ENCODE peak calls at places on chromosomes 2 and 18, in ten cellular contexts. Q is AG04450; F is GM10248; I is OCI-LY7; Y is MCF 10A; C is nephron progenitor cell; H is CD8-positive, alpha-beta T cell; N is endothelial cell; O is body of pancreas; S is HL-60. K is an unnamed sample.
A peak's percentile ranks its signal among the peaks of the same experiment; 100 is the strongest.

GRCh38 chr2:9975805-9976447 is 24.4 kb downstream of the GRHL1 start:
- DNase-seq in Q (peak; percentile 85), F (no peak), I (no peak), Y (peak; percentile 99), C (no peak), H (no peak), N (no peak), O (peak; percentile 11), S (no peak), K (peak; percentile 52)

GRCh38 chr2:20282916-20283592 is 58.1 kb upstream of the SDC1 start:
- DNase-seq in Q (peak; percentile 6), F (no peak), I (no peak), Y (no peak), C (no peak), H (no peak), N (no peak), O (peak; percentile 86), S (no peak), K (no peak)

GRCh38 chr18:23884712-23885375 is 129.7 kb upstream of the TTC39C start:
- DNase-seq in Q (no peak), F (no peak), I (no peak), Y (peak; percentile 33), C (peak; percentile 15), H (no peak), N (no peak), O (peak; percentile 77), S (no peak), K (peak; percentile 51)

GRCh38 chr2:146642066-146642465 is 1202.8 kb upstream of the ACVR2A start:
- DNase-seq in Q (no peak), F (no peak), I (peak; percentile 1), Y (no peak), C (peak; percentile 11), H (no peak), N (no peak), O (no peak), S (no peak), K (no peak)

GRCh38 chr18:46243673-46244072 is 139.5 kb downstream of the HAUS1 start:
- DNase-seq in Q (no peak), F (no peak), I (no peak), Y (no peak), C (no peak), H (no peak), N (no peak), O (no peak), S (no peak), K (no peak)

GRCh38 chr18:3998698-3999333 is 456.3 kb downstream of the DLGAP1 start:
- DNase-seq in Q (peak; percentile 30), F (no peak), I (peak; percentile 73), Y (peak; percentile 59), C (peak; percentile 13), H (no peak), N (peak; percentile 18), O (peak; percentile 12), S (peak; percentile 15), K (peak; percentile 43)

GRCh38 chr18:48656582-48656981 is 117.8 kb downstream of the CTIF start:
- DNase-seq in Q (no peak), F (no peak), I (no peak), Y (no peak), C (no peak), H (no peak), N (no peak), O (no peak), S (no peak), K (no peak)

GRCh38 chr2:143513081-143513480 is 383.9 kb downstream of the ARHGAP15 start:
- DNase-seq in Q (peak; percentile 32), F (peak; percentile 14), I (peak; percentile 24), Y (peak; percentile 49), C (peak; percentile 33), H (no peak), N (peak; percentile 46), O (peak; percentile 26), S (no peak), K (peak; percentile 42)

GRCh38 chr2:237421542-237422047 is 7.6 kb upstream of the COL6A3 start:
- DNase-seq in Q (peak; percentile 77), F (peak; percentile 68), I (peak; percentile 50), Y (peak; percentile 84), C (peak; percentile 82), H (peak; percentile 77), N (peak; percentile 84), O (peak; percentile 74), S (peak; percentile 3), K (peak; percentile 82)

GRCh38 chr2:59734743-59735142 is 818.7 kb downstream of the BCL11A start:
- DNase-seq in Q (no peak), F (no peak), I (no peak), Y (no peak), C (peak; percentile 21), H (no peak), N (no peak), O (no peak), S (no peak), K (no peak)

GRCh38 chr18:39600894-39601293 is 2035.3 kb upstream of the CELF4 start:
- DNase-seq in Q (no peak), F (no peak), I (no peak), Y (no peak), C (no peak), H (no peak), N (no peak), O (no peak), S (no peak), K (no peak)

GRCh38 chr18:36432880-36433279 is 135.4 kb downstream of the FHOD3 start:
- DNase-seq in Q (no peak), F (no peak), I (no peak), Y (no peak), C (no peak), H (no peak), N (no peak), O (no peak), S (no peak), K (no peak)

GRCh38 chr2:66445076-66445724 is 10.3 kb downstream of the MEIS1 start:
- DNase-seq in Q (no peak), F (no peak), I (no peak), Y (no peak), C (peak; percentile 63), H (no peak), N (peak; percentile 62), O (peak; percentile 60), S (no peak), K (no peak)

GRCh38 chr18:23878336-23878900 is 136.1 kb upstream of the TTC39C start:
- DNase-seq in Q (no peak), F (no peak), I (no peak), Y (no peak), C (no peak), H (no peak), N (no peak), O (no peak), S (no peak), K (no peak)

GRCh38 chr18:53909668-53910067 is 314.8 kb downstream of the MBD2 start:
- DNase-seq in Q (no peak), F (no peak), I (peak; percentile 41), Y (peak; percentile 63), C (no peak), H (no peak), N (no peak), O (no peak), S (peak; percentile 3), K (peak; percentile 34)

GRCh38 chr2:23571066-23571465 is 186.1 kb downstream of the KLHL29 start:
- DNase-seq in Q (no peak), F (no peak), I (no peak), Y (no peak), C (no peak), H (no peak), N (no peak), O (no peak), S (no peak), K (no peak)

GRCh38 chr2:117801826-117802225 is 12.7 kb upstream of the DDX18 start:
- DNase-seq in Q (no peak), F (no peak), I (no peak), Y (no peak), C (no peak), H (no peak), N (no peak), O (no peak), S (no peak), K (no peak)

DNA sequence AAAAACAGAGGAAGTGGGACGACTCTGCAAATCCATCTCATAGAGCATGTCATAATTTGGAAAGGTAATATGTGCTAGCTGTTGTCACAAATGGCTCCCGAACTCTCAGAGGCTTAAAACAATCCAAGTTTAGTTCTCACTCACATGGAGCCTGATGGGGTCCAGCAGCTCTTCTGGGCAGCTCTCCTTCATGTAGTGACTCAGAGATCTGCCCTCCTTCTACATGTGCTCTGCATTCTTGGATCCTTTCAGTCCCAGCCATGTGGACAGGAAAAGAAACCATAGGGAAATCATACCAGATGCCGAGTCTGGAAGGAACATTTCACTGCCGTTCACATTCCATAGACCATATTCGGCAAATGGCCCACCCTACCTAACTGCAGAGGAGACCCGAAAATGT is 180.1 kb upstream of the APCDD1 start:
- DNase-seq in Q (no peak), F (no peak), I (no peak), Y (no peak), C (no peak), H (no peak), N (no peak), O (no peak), S (no peak), K (no peak)
- TF ChIP-seq CTCF in Q (no peak), F (no peak), I (no peak), Y (no peak), C (no peak), H (no peak), N (no peak), O (no peak), S (no peak), K (no peak)

DNA sequence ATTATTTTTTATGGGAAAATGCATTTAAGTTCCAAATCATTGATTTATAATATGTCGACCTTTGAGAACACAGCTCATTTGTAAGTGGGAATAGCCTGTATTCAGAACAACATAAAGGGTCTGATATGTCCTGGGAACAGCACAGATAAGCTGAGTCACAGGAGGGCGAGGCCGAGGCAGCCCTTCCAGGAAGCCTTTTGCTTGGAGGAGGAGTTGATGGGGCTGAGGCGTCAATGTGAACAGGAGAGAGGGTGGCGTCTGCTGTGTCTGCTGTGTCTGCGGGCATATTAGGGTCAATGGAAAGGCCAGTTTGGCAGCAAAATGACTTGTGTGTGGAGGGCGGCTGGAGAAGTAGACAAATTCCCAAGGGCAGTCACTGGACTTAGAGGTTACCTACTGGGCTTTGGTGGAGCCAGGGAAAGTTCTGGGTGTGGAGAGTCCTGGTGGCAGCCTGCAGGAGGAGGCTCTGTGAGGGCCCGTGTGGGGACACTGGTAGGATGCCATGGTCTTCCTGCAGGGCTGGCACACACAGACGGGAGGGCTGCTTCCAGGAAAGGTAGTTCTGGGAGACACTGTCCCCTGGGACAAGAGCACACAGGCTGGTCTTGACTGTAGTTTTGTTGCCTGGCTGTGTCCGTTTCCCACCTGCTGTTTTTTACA is 128.1 kb downstream of the GLI2 start:
- DNase-seq in Q (no peak), F (no peak), I (no peak), Y (peak; percentile 87), C (no peak), H (no peak), N (no peak), O (no peak), S (no peak), K (peak; percentile 45)
- TF ChIP-seq CTCF in Q (no peak), F (no peak), I (no peak), Y (no peak), C (no peak), H (no peak), N (no peak), O (no peak), S (no peak), K (no peak)

GRCh38 chr18:41096504-41096903 is 858.5 kb upstream of the PIK3C3 start:
- DNase-seq in Q (no peak), F (no peak), I (no peak), Y (peak; percentile 60), C (no peak), H (no peak), N (peak; percentile 7), O (no peak), S (no peak), K (no peak)
- TF ChIP-seq CTCF in Q (peak; percentile 37), F (no peak), I (no peak), Y (peak; percentile 60), C (no peak), H (no peak), N (no peak), O (no peak), S (no peak), K (no peak)

GRCh38 chr2:42274872-42275271 is 86.1 kb downstream of the COX7A2L start:
- DNase-seq in Q (no peak), F (no peak), I (no peak), Y (no peak), C (no peak), H (no peak), N (no peak), O (no peak), S (no peak), K (no peak)
- TF ChIP-seq CTCF in Q (peak; percentile 4), F (no peak), I (no peak), Y (no peak), C (no peak), H (no peak), N (no peak), O (no peak), S (no peak), K (no peak)

K was measured in Calu3.